ENCODE peak calls at places on chromosomes 2 and 18, in four cellular contexts. P is H9, U is AG08396, H is H7. R is an unnamed sample.

GRCh38 chr18:56999823-57000222 is 147.1 kb upstream of the BOD1L2 start:
- DNase-seq in U (no peak), H (no peak), P (no peak), R (no peak)

GRCh38 chr2:239411549-239412319 is 10.9 kb upstream of the HDAC4 start:
- DNase-seq in H (no peak), P (no peak), U (no peak), R (no peak)

GRCh38 chr2:48699377-48699951 is 56.1 kb downstream of the LHCGR start:
- DNase-seq in U (no peak), H (no peak), P (no peak), R (no peak)

GRCh38 chr18:31555971-31556747 is 35.5 kb upstream of the TTR start:
- DNase-seq in P (no peak), U (peak; percentile 41), H (peak; percentile 40), R (no peak)

GRCh38 chr2:96763511-96764252 is 3.0 kb downstream of the CNNM4 start:
- DNase-seq in P (peak; percentile 65), U (peak; percentile 39), H (peak; percentile 76), R (peak; percentile 61)

GRCh38 chr18:44997139-44997538 is 316.5 kb downstream of the SETBP1 start:
- DNase-seq in U (no peak), P (no peak), H (no peak), R (no peak)

GRCh38 chr18:23994361-23994902 is 20.1 kb upstream of the TTC39C start:
- DNase-seq in P (no peak), H (no peak), U (peak; percentile 69), R (no peak)

GRCh38 chr2:11998218-11998617 is 251.8 kb downstream of the LPIN1 start:
- DNase-seq in U (peak; percentile 44), P (no peak), H (no peak), R (peak; percentile 48)

GRCh38 chr2:127659408-127660290 is 13.7 kb downstream of the GPR17 start:
- DNase-seq in H (no peak), P (no peak), U (no peak), R (no peak)

GRCh38 chr2:191710411-191710900 is 32.5 kb downstream of the NABP1 start:
- DNase-seq in U (peak; percentile 52), P (no peak), H (no peak), R (no peak)

GRCh38 chr2:186059096-186059495 is 320.5 kb downstream of the FSIP2 start:
- DNase-seq in H (no peak), P (no peak), U (no peak), R (no peak)

GRCh38 chr2:7394195-7394594 is 477.0 kb downstream of the RNF144A start:
- DNase-seq in H (peak; percentile 16), U (no peak), P (no peak), R (no peak)

GRCh38 chr2:19772981-19773380 is 128.8 kb downstream of the TTC32 start:
- DNase-seq in P (no peak), H (no peak), U (no peak), R (no peak)

GRCh38 chr18:58247363-58247834 is 203.4 kb downstream of the NEDD4L start:
- DNase-seq in U (no peak), H (peak; percentile 28), P (peak; percentile 45), R (no peak)

GRCh38 chr2:150259746-150260145 is 227.7 kb downstream of the RND3 start:
- DNase-seq in U (no peak), P (no peak), H (no peak), R (no peak)

GRCh38 chr2:74014813-74015212 is 30.1 kb downstream of the TET3 start:
- DNase-seq in H (no peak), P (no peak), U (no peak), R (no peak)

GRCh38 chr2:47043142-47043890 is 111.8 kb downstream of the STPG4 start:
- DNase-seq in P (peak; percentile 70), H (peak; percentile 72), U (peak; percentile 89), R (no peak)

GRCh38 chr2:238294393-238295143 is 6.2 kb upstream of the PER2 start:
- DNase-seq in U (no peak), H (no peak), P (no peak), R (no peak)

GRCh38 chr2:160433466-160434172 is 60.0 kb downstream of the RBMS1 start:
- DNase-seq in H (no peak), U (no peak), P (no peak), R (no peak)

GRCh38 chr18:24860978-24861680 is 400.7 kb downstream of the HRH4 start:
- DNase-seq in H (no peak), P (no peak), U (no peak), R (no peak)

GRCh38 chr2:30567317-30567716 is 120.3 kb downstream of the LCLAT1 start:
- DNase-seq in U (no peak), H (no peak), P (no peak), R (no peak)

GRCh38 chr18:77078671-77079070 is 53.9 kb downstream of the MBP start:
- DNase-seq in P (no peak), H (no peak), U (no peak), R (no peak)

GRCh38 chr2:240864475-240864874 is 4.1 kb upstream of the AGXT start:
- DNase-seq in P (no peak), H (no peak), U (no peak), R (no peak)

GRCh38 chr2:45014016-45014702 is 4.9 kb upstream of the SIX2 start:
- DNase-seq in P (peak; percentile 83), H (peak; percentile 98), U (peak; percentile 83), R (peak; percentile 58)

GRCh38 chr2:167253025-167253424 is 364.7 kb downstream of the XIRP2 start:
- DNase-seq in H (no peak), P (no peak), U (no peak), R (no peak)

GRCh38 chr2:235044501-235045271 is 92.9 kb downstream of the SH3BP4 start:
- DNase-seq in H (no peak), P (no peak), U (no peak), R (no peak)

GRCh38 chr2:65070172-65070830 is 14.1 kb downstream of the CEP68 start:
- DNase-seq in U (peak; percentile 47), P (no peak), H (peak; percentile 49), R (no peak)

GRCh38 chr2:14826518-14826917 is 194.0 kb downstream of the LRATD1 start:
- DNase-seq in U (no peak), H (no peak), P (no peak), R (no peak)

GRCh38 chr18:5868218-5868904 is 27.0 kb downstream of the TMEM200C start:
- DNase-seq in U (peak; percentile 68), P (peak; percentile 78), H (peak; percentile 31), R (no peak)

GRCh38 chr2:109318150-109318948 is 189.3 kb downstream of the SH3RF3 start:
- DNase-seq in U (peak; percentile 82), P (no peak), H (no peak), R (no peak)

GRCh38 chr2:227748079-227748478 is 2.4 kb downstream of the SCYGR8 start:
- DNase-seq in P (peak; percentile 73), H (peak; percentile 76), U (no peak), R (no peak)

GRCh38 chr2:182852090-182852489 is 14.3 kb downstream of the FRZB start:
- DNase-seq in P (no peak), U (no peak), H (peak; percentile 13), R (no peak)

GRCh38 chr18:63376493-63377053 is 9.6 kb upstream of the KDSR start:
- DNase-seq in P (no peak), H (no peak), U (no peak), R (no peak)

R was measured in activated CD8-positive, alpha-beta memory T cell treated with anti-CD3 and anti-CD28 coated beads for 24 hours.